ENCODE peak calls at places on chromosome X, in four cellular contexts. T is mesendoderm, I is fibroblast of lung, U is PC-3. F is an unnamed sample.

GRCh38 chrX:130878350-130879341 is 24.4 kb downstream of the ENOX2 start:
- DNase-seq in U (peak; percentile 96), I (peak; percentile 88), T (no peak), F (no peak)

GRCh38 chrX:18290200-18290599 is 64.3 kb downstream of the SCML2 start:
- DNase-seq in U (no peak), I (peak; percentile 0), T (peak; percentile 42), F (peak; percentile 23)

GRCh38 chrX:138745215-138745614 is 33.7 kb upstream of the FGF13 start:
- DNase-seq in I (peak; percentile 64), T (peak; percentile 60), U (peak; percentile 74), F (peak; percentile 28)

GRCh38 chrX:154540897-154541535 is 5.6 kb downstream of the G6PD start:
- DNase-seq in U (peak; percentile 96), I (no peak), T (no peak), F (no peak)

GRCh38 chrX:11351375-11352295 is 58.4 kb downstream of the AMELX start:
- DNase-seq in I (peak; percentile 91), U (no peak), T (no peak), F (no peak)

GRCh38 chrX:18855919-18856644 is 127.8 kb downstream of the PHKA2 start:
- DNase-seq in I (peak; percentile 4), T (no peak), U (no peak), F (no peak)

GRCh38 chrX:64186974-64187761 is 18.3 kb downstream of the AMER1 start:
- DNase-seq in U (no peak), I (no peak), T (no peak), F (no peak)

GRCh38 chrX:107673933-107674479 is 45.7 kb downstream of the PRPS1 start:
- DNase-seq in U (no peak), T (no peak), I (peak; percentile 94), F (no peak)

GRCh38 chrX:11435568-11435967 is 142.4 kb downstream of the AMELX start:
- DNase-seq in U (no peak), I (peak; percentile 73), T (no peak), F (no peak)

GRCh38 chrX:148659481-148659880 is 159.1 kb downstream of the AFF2 start:
- DNase-seq in I (peak; percentile 43), U (no peak), T (no peak), F (no peak)

GRCh38 chrX:153416781-153417180 is 5.5 kb downstream of the ZFP92 start:
- DNase-seq in U (no peak), I (no peak), T (no peak), F (no peak)

GRCh38 chrX:133726642-133727041 is 258.8 kb downstream of the GPC3 start:
- DNase-seq in U (peak; percentile 22), T (no peak), I (no peak), F (no peak)

GRCh38 chrX:151510203-151510602 is 53.3 kb upstream of the PASD1 start:
- DNase-seq in T (peak; percentile 17), U (no peak), I (no peak), F (no peak)

GRCh38 chrX:129659861-129660260 is 5.1 kb upstream of the APLN start:
- DNase-seq in T (no peak), U (no peak), I (no peak), F (no peak)

GRCh38 chrX:68917799-68918198 is 89.0 kb downstream of the EFNB1 start:
- DNase-seq in I (no peak), T (peak; percentile 28), U (no peak), F (no peak)

GRCh38 chrX:124280294-124280902 is 52.1 kb upstream of the TEX13D start:
- DNase-seq in T (no peak), I (peak; percentile 20), U (no peak), F (no peak)

GRCh38 chrX:153766871-153767673 is 3.0 kb downstream of the PLXNB3 start:
- DNase-seq in U (no peak), T (no peak), I (no peak), F (no peak)

GRCh38 chrX:107773206-107773605 is 2.4 kb downstream of the TSC22D3 start:
- DNase-seq in T (peak; percentile 66), U (no peak), I (no peak), F (no peak)

GRCh38 chrX:150642421-150642820 is 50.8 kb upstream of the MTMR1 start:
- DNase-seq in T (no peak), I (no peak), U (no peak), F (no peak)

GRCh38 chrX:64389489-64389888 is 5.8 kb downstream of the MTMR8 start:
- DNase-seq in I (no peak), T (no peak), U (no peak), F (no peak)

GRCh38 chrX:152893631-152894610 is 3.9 kb upstream of the ZNF185 start:
- DNase-seq in T (no peak), U (peak; percentile 60), I (no peak), F (no peak)

GRCh38 chrX:129945131-129945530 is 37.3 kb upstream of the BCORL1 start:
- DNase-seq in T (no peak), I (no peak), U (peak; percentile 9), F (no peak)

GRCh38 chrX:50877310-50877709 is 33.2 kb upstream of the BMP15 start:
- DNase-seq in I (no peak), U (peak; percentile 37), T (no peak), F (no peak)

GRCh38 chrX:78092296-78092695 is 11.8 kb upstream of the PGK1 start:
- DNase-seq in U (peak; percentile 57), T (peak; percentile 79), I (peak; percentile 82), F (no peak)

GRCh38 chrX:84165716-84166115 is 22.3 kb downstream of the RPS6KA6 start:
- DNase-seq in I (no peak), T (no peak), U (no peak), F (no peak)

GRCh38 chrX:80812176-80812575 is 2.5 kb upstream of the BRWD3 start:
- DNase-seq in I (peak; percentile 26), T (peak; percentile 76), U (peak; percentile 26), F (no peak)

GRCh38 chrX:7191681-7192110 is 43.7 kb upstream of the PUDP start:
- DNase-seq in I (no peak), T (peak; percentile 78), U (peak; percentile 21), F (no peak)

GRCh38 chrX:133495464-133496391 is 80.4 kb upstream of the GPC4 start:
- DNase-seq in T (no peak), U (no peak), I (peak; percentile 60), F (no peak)

GRCh38 chrX:7132335-7133035 is 15.0 kb upstream of the STS start:
- DNase-seq in U (peak; percentile 96), I (peak; percentile 65), T (peak; percentile 98), F (peak; percentile 54)

GRCh38 chrX:71053217-71053621 is 14.9 kb downstream of the SNX12 start:
- DNase-seq in T (peak; percentile 96), I (peak; percentile 32), U (no peak), F (no peak)

GRCh38 chrX:54747713-54748393 is 50.2 kb downstream of the ITIH6 start:
- DNase-seq in T (no peak), I (no peak), U (no peak), F (no peak)

GRCh38 chrX:108732630-108733321 is 3.6 kb downstream of the IRS4 start:
- DNase-seq in U (no peak), T (peak; percentile 67), I (no peak), F (no peak)

GRCh38 chrX:110853610-110854009 is 58.0 kb upstream of the CHRDL1 start:
- DNase-seq in U (peak; percentile 54), T (peak; percentile 54), I (peak; percentile 7), F (no peak)

GRCh38 chrX:30618160-30618765 is 35.0 kb upstream of the GK start:
- DNase-seq in T (peak; percentile 65), U (peak; percentile 31), I (no peak), F (peak; percentile 1)

GRCh38 chrX:49197543-49198087 is 2.4 kb downstream of the SYP start:
- DNase-seq in T (no peak), I (no peak), U (no peak), F (no peak)
- H3K9ac ChIP-seq in T (no peak overlapping the region), I (no peak overlapping the region), U (no peak overlapping the region), F (no peak overlapping the region)

GRCh38 chrX:10102046-10102704 is 54.6 kb upstream of the CLCN4 start:
- DNase-seq in I (no peak), U (no peak), T (no peak), F (no peak)

GRCh38 chrX:10103023-10103422 is 53.8 kb upstream of the CLCN4 start:
- DNase-seq in U (no peak), T (no peak), I (no peak), F (no peak)

GRCh38 chrX:10108288-10108687 is 48.5 kb upstream of the CLCN4 start:
- DNase-seq in U (no peak), T (no peak), I (no peak), F (no peak)

GRCh38 chrX:10106801-10107200 is 50.0 kb upstream of the CLCN4 start:
- DNase-seq in I (no peak), U (no peak), T (no peak), F (no peak)

DNA sequence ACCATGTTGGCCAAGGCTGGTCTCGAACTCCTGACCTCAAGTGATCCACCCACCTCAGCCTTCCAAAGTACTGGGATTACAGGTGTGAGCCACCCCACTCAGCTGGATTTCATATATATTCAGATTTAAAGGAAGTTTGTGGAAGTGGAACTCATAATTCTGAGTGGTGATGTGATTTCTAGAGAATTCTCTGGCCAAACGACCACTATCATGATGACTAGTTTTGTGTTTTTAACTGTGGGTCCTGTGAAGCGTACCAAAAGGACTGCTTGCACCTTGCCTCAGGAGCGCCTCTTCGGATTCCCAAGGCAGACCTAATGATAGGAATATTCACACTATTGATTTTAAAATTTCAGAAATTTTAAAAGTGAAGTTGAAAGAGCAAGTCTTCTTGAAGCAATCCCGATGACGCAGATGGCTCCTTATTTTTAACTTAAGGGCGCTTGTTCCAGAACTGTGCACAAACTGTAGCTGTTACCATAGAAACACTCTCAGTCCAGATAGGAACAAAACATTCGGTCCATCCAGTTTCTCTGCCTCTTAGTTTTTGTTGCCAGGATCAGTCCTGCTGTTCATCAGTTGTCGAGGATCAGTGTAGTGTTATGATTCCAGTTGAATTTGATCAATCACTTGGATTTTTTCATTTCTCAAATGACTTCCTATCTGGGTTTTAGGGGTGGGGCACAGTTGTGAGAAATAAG is 51.7 kb upstream of the CLCN4 start:
- DNase-seq in U (no peak), T (no peak), I (peak; percentile 49), F (no peak)
- H3K4me1 ChIP-seq in U (no peaks in the 10 kb centered on the region), T (no peaks in the 10 kb centered on the region), I (peaks cover 5% of the 10 kb centered on the region), F (no peaks in the 10 kb centered on the region)

GRCh38 chrX:53637479-53637878 is 49.0 kb downstream of the HUWE1 start:
- DNase-seq in T (no peak), U (no peak), I (no peak), F (no peak)

GRCh38 chrX:53642326-53642725 is 44.2 kb downstream of the HUWE1 start:
- DNase-seq in T (no peak), I (peak; percentile 6), U (no peak), F (no peak)

DNA sequence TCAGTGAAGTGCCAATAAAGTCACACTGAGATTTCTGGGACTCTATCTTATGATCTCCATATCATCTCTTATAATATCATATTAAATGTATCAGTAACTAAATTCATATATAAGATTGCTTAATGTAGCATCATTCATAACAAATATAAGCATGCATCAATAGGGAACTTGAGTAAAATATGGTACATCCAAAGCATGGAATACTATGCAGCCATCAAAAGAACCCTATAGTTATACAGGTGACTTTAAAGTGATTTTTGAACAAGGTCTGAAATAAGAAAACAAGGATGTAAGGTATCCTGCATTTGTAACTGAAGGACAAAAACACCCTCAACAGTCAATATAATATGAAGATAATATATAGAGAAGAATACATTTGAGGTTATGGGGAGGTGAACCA is 47.3 kb downstream of the HUWE1 start:
- DNase-seq in T (no peak), I (no peak), U (no peak), F (no peak)
- H3K36me3 ChIP-seq in T (no peaks in the 10 kb centered on the region), I (no peaks in the 10 kb centered on the region), U (peaks cover 61% of the 10 kb centered on the region), F (peaks cover 90% of the 10 kb centered on the region)

GRCh38 chrX:41276661-41277506 is 57.1 kb upstream of the DDX3X start:
- DNase-seq in U (no peak), I (peak; percentile 16), T (no peak), F (no peak)
- H3K9ac ChIP-seq in U (peak overlapping the region; percentile 71), I (peak overlapping the region; percentile 16), T (peak overlapping the region; percentile 53), F (peak overlapping the region; percentile 72)